ENCODE peak calls at places on chromosomes 11 and 22, in eight cellular contexts. O, U, R, Y, C, H, Q and K are unnamed samples.
A peak's percentile ranks its signal among the peaks of the same experiment; 100 is the strongest.

GRCh38 chr11:18526130-18526520 is 617 bp downstream of the TSG101 start:
- DNase-seq in R (no peak), Y (no peak), U (no peak), O (no peak), C (no peak), Q (no peak), H (peak; percentile 1), K (no peak)

GRCh38 chr11:100857236-100858005 is 170.3 kb downstream of the ARHGAP42 start:
- DNase-seq in C (no peak), O (no peak), H (no peak), Y (no peak), U (no peak), R (no peak), Q (no peak), K (no peak)

GRCh38 chr11:1912314-1912878 is 7.1 kb upstream of the TNNT3 start:
- DNase-seq in O (no peak), C (no peak), R (no peak), Y (no peak), Q (no peak), H (no peak), U (no peak), K (no peak)

GRCh38 chr11:75450826-75451783 is 18.1 kb upstream of the KLHL35 start:
- DNase-seq in Y (no peak), C (peak; percentile 37), H (no peak), O (no peak), R (no peak), Q (no peak), U (no peak), K (no peak)

GRCh38 chr22:48096411-48096810 is 1334.0 kb downstream of the TBC1D22A start:
- DNase-seq in H (no peak), C (no peak), Y (no peak), U (peak; percentile 64), R (no peak), Q (no peak), O (no peak), K (no peak)

GRCh38 chr11:79262221-79262620 is 178.6 kb downstream of the TENM4 start:
- DNase-seq in R (no peak), Q (no peak), U (no peak), C (no peak), H (peak; percentile 31), O (no peak), Y (no peak), K (no peak)

GRCh38 chr11:88414981-88415391 is 77.5 kb upstream of the CTSC start:
- DNase-seq in C (peak; percentile 76), Q (no peak), R (no peak), H (peak; percentile 51), Y (no peak), O (no peak), U (no peak), K (no peak)

GRCh38 chr11:61293869-61294716 is 1.0 kb downstream of the VWCE start:
- DNase-seq in C (peak; percentile 22), R (peak; percentile 75), H (peak; percentile 52), O (no peak), Y (no peak), Q (no peak), U (peak; percentile 93), K (no peak)

GRCh38 chr22:38208549-38209097 is 6.8 kb downstream of the MAFF start:
- DNase-seq in O (no peak), R (no peak), Q (no peak), U (no peak), H (no peak), Y (no peak), C (no peak), K (no peak)

GRCh38 chr11:26507229-26507628 is 64.8 kb downstream of the MUC15 start:
- DNase-seq in Y (no peak), C (no peak), Q (no peak), H (no peak), O (no peak), U (no peak), R (no peak), K (no peak)

GRCh38 chr11:17250561-17251350 is 25.8 kb upstream of the NUCB2 start:
- DNase-seq in C (peak; percentile 12), Y (no peak), Q (no peak), O (no peak), H (no peak), U (no peak), R (no peak), K (no peak)

GRCh38 chr11:102026217-102026616 is 21.0 kb upstream of the CFAP300 start:
- DNase-seq in Y (no peak), R (no peak), Q (no peak), C (no peak), O (no peak), U (no peak), H (no peak), K (no peak)

GRCh38 chr11:114264381-114264780 is 31.8 kb upstream of the NNMT start:
- DNase-seq in U (peak; percentile 26), Y (no peak), O (no peak), H (no peak), Q (no peak), R (no peak), C (no peak), K (no peak)

GRCh38 chr22:47151490-47151889 is 389.0 kb downstream of the TBC1D22A start:
- DNase-seq in O (no peak), H (no peak), U (no peak), Q (no peak), R (no peak), Y (no peak), C (peak; percentile 54), K (no peak)

GRCh38 chr11:134558916-134559616 is 147.0 kb upstream of the B3GAT1 start:
- DNase-seq in U (peak; percentile 35), Y (no peak), Q (no peak), O (no peak), C (no peak), H (no peak), R (no peak), K (no peak)

GRCh38 chr11:106397787-106398355 is 320.4 kb downstream of the AASDHPPT start:
- DNase-seq in H (no peak), O (no peak), R (no peak), Q (no peak), Y (no peak), U (no peak), C (no peak), K (no peak)

GRCh38 chr11:61844909-61845565 is 16.9 kb downstream of the FADS2 start:
- DNase-seq in C (no peak), H (no peak), R (no peak), O (no peak), Y (no peak), U (no peak), Q (no peak), K (no peak)

GRCh38 chr22:38973289-38974169 is 8.6 kb upstream of the APOBEC3B start:
- DNase-seq in O (no peak), H (no peak), C (peak; percentile 55), Y (no peak), R (no peak), Q (peak; percentile 42), U (no peak), K (no peak)

GRCh38 chr11:8318536-8318935 is 54.9 kb upstream of the LMO1 start:
- DNase-seq in U (no peak), Y (no peak), R (no peak), C (no peak), H (no peak), O (no peak), Q (no peak), K (no peak)

GRCh38 chr11:10375280-10376048 is 70.6 kb downstream of the ADM start:
- DNase-seq in Q (no peak), U (no peak), R (no peak), Y (no peak), O (no peak), H (peak; percentile 97), C (peak; percentile 93), K (no peak)